ENCODE peak calls at places on chromosomes 13 and 19, in eight cellular contexts. One of them, this sample, is unnamed.

GRCh38 chr13:99662678-99663077 is 161.4 kb downstream of the TM9SF2 start:
- DNase-seq in RKO: no peak
- DNase-seq in EH: no peak
- DNase-seq in GM04504: no peak
- DNase-seq in activated CD8-positive, alpha-beta memory T cell treated with anti-CD3 and anti-CD28 coated beads, Interleukin-2, amount 50 U/mL, for 48 hours: no peak
- DNase-seq in heart left ventricle: no peak
- DNase-seq in T-cell: no peak
- DNase-seq in T1000: no peak
- DNase-seq in this sample: no peak

GRCh38 chr19:41327499-41328156 is 17.7 kb downstream of the CCDC97 start:
- DNase-seq in RKO: no peak
- DNase-seq in EH: peak
- DNase-seq in GM04504: no peak
- DNase-seq in activated CD8-positive, alpha-beta memory T cell treated with anti-CD3 and anti-CD28 coated beads, Interleukin-2, amount 50 U/mL, for 48 hours: peak
- DNase-seq in heart left ventricle: peak
- DNase-seq in T-cell: peak
- DNase-seq in T1000: peak
- DNase-seq in this sample: peak

GRCh38 chr19:4256563-4256962 is 9.7 kb downstream of the YJU2 start:
- DNase-seq in RKO: peak
- DNase-seq in EH: no peak
- DNase-seq in GM04504: no peak
- DNase-seq in activated CD8-positive, alpha-beta memory T cell treated with anti-CD3 and anti-CD28 coated beads, Interleukin-2, amount 50 U/mL, for 48 hours: no peak
- DNase-seq in heart left ventricle: no peak
- DNase-seq in T-cell: no peak
- DNase-seq in T1000: no peak
- DNase-seq in this sample: no peak

GRCh38 chr19:23509686-23510450 is 114.6 kb upstream of the ZNF91 start:
- DNase-seq in RKO: no peak
- DNase-seq in EH: no peak
- DNase-seq in GM04504: no peak
- DNase-seq in activated CD8-positive, alpha-beta memory T cell treated with anti-CD3 and anti-CD28 coated beads, Interleukin-2, amount 50 U/mL, for 48 hours: no peak
- DNase-seq in heart left ventricle: no peak
- DNase-seq in T-cell: no peak
- DNase-seq in T1000: peak
- DNase-seq in this sample: no peak

GRCh38 chr13:27971776-27972618 is 2.9 kb upstream of the CDX2 start:
- DNase-seq in RKO: no peak
- DNase-seq in EH: no peak
- DNase-seq in GM04504: no peak
- DNase-seq in activated CD8-positive, alpha-beta memory T cell treated with anti-CD3 and anti-CD28 coated beads, Interleukin-2, amount 50 U/mL, for 48 hours: no peak
- DNase-seq in heart left ventricle: no peak
- DNase-seq in T-cell: no peak
- DNase-seq in T1000: no peak
- DNase-seq in this sample: no peak

GRCh38 chr13:47886314-47886713 is 114.8 kb downstream of the SUCLA2 start:
- DNase-seq in RKO: no peak
- DNase-seq in EH: no peak
- DNase-seq in GM04504: no peak
- DNase-seq in activated CD8-positive, alpha-beta memory T cell treated with anti-CD3 and anti-CD28 coated beads, Interleukin-2, amount 50 U/mL, for 48 hours: no peak
- DNase-seq in heart left ventricle: no peak
- DNase-seq in T-cell: no peak
- DNase-seq in T1000: no peak
- DNase-seq in this sample: no peak

GRCh38 chr19:55259540-55260210 is 858 bp upstream of the PPP6R1 start:
- DNase-seq in RKO: peak
- DNase-seq in EH: no peak
- DNase-seq in GM04504: no peak
- DNase-seq in activated CD8-positive, alpha-beta memory T cell treated with anti-CD3 and anti-CD28 coated beads, Interleukin-2, amount 50 U/mL, for 48 hours: no peak
- DNase-seq in heart left ventricle: no peak
- DNase-seq in T-cell: no peak
- DNase-seq in T1000: no peak
- DNase-seq in this sample: no peak

GRCh38 chr19:45172173-45172572 is 5.9 kb downstream of the TRAPPC6A start:
- DNase-seq in RKO: no peak
- DNase-seq in EH: no peak
- DNase-seq in GM04504: no peak
- DNase-seq in activated CD8-positive, alpha-beta memory T cell treated with anti-CD3 and anti-CD28 coated beads, Interleukin-2, amount 50 U/mL, for 48 hours: no peak
- DNase-seq in heart left ventricle: no peak
- DNase-seq in T-cell: no peak
- DNase-seq in T1000: no peak
- DNase-seq in this sample: no peak

GRCh38 chr19:35760711-35761349 is 2.9 kb downstream of the PROSER3 start:
- DNase-seq in RKO: no peak
- DNase-seq in EH: peak
- DNase-seq in GM04504: no peak
- DNase-seq in activated CD8-positive, alpha-beta memory T cell treated with anti-CD3 and anti-CD28 coated beads, Interleukin-2, amount 50 U/mL, for 48 hours: no peak
- DNase-seq in heart left ventricle: no peak
- DNase-seq in T-cell: no peak
- DNase-seq in T1000: no peak
- DNase-seq in this sample: no peak

GRCh38 chr19:45103625-45104319 is 10.8 kb downstream of the PPP1R37 start:
- DNase-seq in RKO: no peak
- DNase-seq in EH: no peak
- DNase-seq in GM04504: no peak
- DNase-seq in activated CD8-positive, alpha-beta memory T cell treated with anti-CD3 and anti-CD28 coated beads, Interleukin-2, amount 50 U/mL, for 48 hours: no peak
- DNase-seq in heart left ventricle: no peak
- DNase-seq in T-cell: no peak
- DNase-seq in T1000: no peak
- DNase-seq in this sample: no peak

GRCh38 chr13:63435668-63436275 is 2020.1 kb upstream of the PCDH20 start:
- DNase-seq in RKO: peak
- DNase-seq in EH: peak
- DNase-seq in GM04504: peak
- DNase-seq in activated CD8-positive, alpha-beta memory T cell treated with anti-CD3 and anti-CD28 coated beads, Interleukin-2, amount 50 U/mL, for 48 hours: no peak
- DNase-seq in heart left ventricle: no peak
- DNase-seq in T-cell: no peak
- DNase-seq in T1000: peak
- DNase-seq in this sample: no peak

GRCh38 chr19:3108775-3109174 is 14.6 kb downstream of the GNA11 start:
- DNase-seq in RKO: peak
- DNase-seq in EH: peak
- DNase-seq in GM04504: no peak
- DNase-seq in activated CD8-positive, alpha-beta memory T cell treated with anti-CD3 and anti-CD28 coated beads, Interleukin-2, amount 50 U/mL, for 48 hours: peak
- DNase-seq in heart left ventricle: no peak
- DNase-seq in T-cell: peak
- DNase-seq in T1000: no peak
- DNase-seq in this sample: peak

GRCh38 chr13:65744761-65745160 is 1485.4 kb downstream of the PCDH9 start:
- DNase-seq in RKO: no peak
- DNase-seq in EH: peak
- DNase-seq in GM04504: peak
- DNase-seq in activated CD8-positive, alpha-beta memory T cell treated with anti-CD3 and anti-CD28 coated beads, Interleukin-2, amount 50 U/mL, for 48 hours: no peak
- DNase-seq in heart left ventricle: no peak
- DNase-seq in T-cell: no peak
- DNase-seq in T1000: no peak
- DNase-seq in this sample: no peak

GRCh38 chr19:38293281-38293680 is 10.8 kb upstream of the C19orf33 start:
- DNase-seq in RKO: no peak
- DNase-seq in EH: no peak
- DNase-seq in GM04504: no peak
- DNase-seq in activated CD8-positive, alpha-beta memory T cell treated with anti-CD3 and anti-CD28 coated beads, Interleukin-2, amount 50 U/mL, for 48 hours: no peak
- DNase-seq in heart left ventricle: peak
- DNase-seq in T-cell: no peak
- DNase-seq in T1000: no peak
- DNase-seq in this sample: no peak

GRCh38 chr19:32336259-32337111 is 8.9 kb upstream of the ZNF507 start:
- DNase-seq in RKO: no peak
- DNase-seq in EH: peak
- DNase-seq in GM04504: no peak
- DNase-seq in activated CD8-positive, alpha-beta memory T cell treated with anti-CD3 and anti-CD28 coated beads, Interleukin-2, amount 50 U/mL, for 48 hours: no peak
- DNase-seq in heart left ventricle: no peak
- DNase-seq in T-cell: no peak
- DNase-seq in T1000: no peak
- DNase-seq in this sample: no peak

GRCh38 chr13:21361706-21362105 is 97.4 kb downstream of the ZDHHC20 start:
- DNase-seq in RKO: no peak
- DNase-seq in EH: no peak
- DNase-seq in GM04504: no peak
- DNase-seq in activated CD8-positive, alpha-beta memory T cell treated with anti-CD3 and anti-CD28 coated beads, Interleukin-2, amount 50 U/mL, for 48 hours: no peak
- DNase-seq in heart left ventricle: no peak
- DNase-seq in T-cell: no peak
- DNase-seq in T1000: no peak
- DNase-seq in this sample: no peak

This sample was measured in activated T-helper 2 cell treated with anti-CD3 and anti-CD28 coated beads, Interferon-gamma antibody, Interleukin-2, Interleukin-4, amounts not matched to agents 10 μg/mL and 5 μg/mL and 100 μg/mL, durations not matched to agents 14 hours and 24 hours and 36 hours.